ENCODE peak calls at places on chromosome 21, in four cellular contexts. A is CD8-positive, alpha-beta T cell; E is thyroid gland; M is heart left ventricle. C is an unnamed sample.
A peak's percentile ranks its signal among the peaks of the same experiment; 100 is the strongest.

GRCh38 chr21:28310711-28311110 is 682.0 kb downstream of the LTN1 start:
- DNase-seq in A (no peak), E (no peak), M (no peak), C (no peak)

GRCh38 chr21:29293495-29293894 is 5.2 kb upstream of the BACH1 start:
- DNase-seq in A (no peak), E (no peak), M (no peak), C (no peak)

GRCh38 chr21:43733529-43734071 is 14.7 kb downstream of the PDXK start:
- DNase-seq in A (no peak), E (no peak), M (no peak), C (no peak)

GRCh38 chr21:27429612-27430361 is 462.9 kb upstream of the ADAMTS5 start:
- DNase-seq in A (no peak), E (no peak), M (peak; percentile 26), C (no peak)

GRCh38 chr21:42626171-42626570 is 27.2 kb upstream of the PDE9A start:
- DNase-seq in A (no peak), E (no peak), M (no peak), C (no peak)

GRCh38 chr21:15444118-15444960 is 285.4 kb upstream of the USP25 start:
- DNase-seq in A (no peak), E (no peak), M (no peak), C (no peak)

GRCh38 chr21:46361937-46362336 is 38.0 kb downstream of the PCNT start:
- DNase-seq in A (no peak), E (no peak), M (no peak), C (no peak)

GRCh38 chr21:42386034-42386591 is 9.7 kb downstream of the TMPRSS3 start:
- DNase-seq in A (no peak), E (no peak), M (no peak), C (no peak)

GRCh38 chr21:29078884-29079765 is 5.7 kb upstream of the CCT8 start:
- DNase-seq in A (no peak), E (no peak), M (peak; percentile 33), C (peak; percentile 52)

GRCh38 chr21:41064325-41064724 is 103.6 kb upstream of the BACE2 start:
- DNase-seq in A (no peak), E (no peak), M (no peak), C (no peak)

GRCh38 chr21:21324297-21324696 is 326.1 kb downstream of the NCAM2 start:
- DNase-seq in A (no peak), E (no peak), M (no peak), C (no peak)

GRCh38 chr21:42042651-42043050 is 28.5 kb upstream of the UMODL1 start:
- DNase-seq in A (no peak), E (no peak), M (no peak), C (no peak)

GRCh38 chr21:29248124-29248523 is 50.6 kb upstream of the BACH1 start:
- DNase-seq in A (no peak), E (no peak), M (no peak), C (no peak)

GRCh38 chr21:42262826-42263225 is 43.9 kb downstream of the ABCG1 start:
- DNase-seq in A (no peak), E (peak; percentile 33), M (peak; percentile 81), C (no peak)

GRCh38 chr21:42060166-42060565 is 11.0 kb upstream of the UMODL1 start:
- DNase-seq in A (no peak), E (no peak), M (no peak), C (peak; percentile 47)

GRCh38 chr21:34201001-34201400 is 127.6 kb downstream of the MRPS6 start:
- DNase-seq in A (no peak), E (no peak), M (no peak), C (no peak)

GRCh38 chr21:16007933-16008332 is 278.2 kb downstream of the USP25 start:
- DNase-seq in A (no peak), E (no peak), M (no peak), C (no peak)

GRCh38 chr21:44064852-44065403 is 42.3 kb upstream of the PWP2 start:
- DNase-seq in A (no peak), E (no peak), M (no peak), C (no peak)

GRCh38 chr21:33401617-33401967 is 1.6 kb upstream of the IFNGR2 start:
- DNase-seq in A (no peak), E (no peak), M (no peak), C (no peak)

GRCh38 chr21:43290529-43291346 is 121.9 kb downstream of the CRYAA start:
- DNase-seq in A (no peak), E (no peak), M (no peak), C (no peak)

GRCh38 chr21:46325073-46325912 is 1.3 kb downstream of the PCNT start:
- DNase-seq in A (peak; percentile 25), E (peak; percentile 14), M (peak; percentile 48), C (peak; percentile 2)

GRCh38 chr21:32894321-32894720 is 122.8 kb upstream of the PAXBP1 start:
- DNase-seq in A (no peak), E (no peak), M (no peak), C (no peak)

GRCh38 chr21:42479582-42479981 is 16.4 kb downstream of the RSPH1 start:
- DNase-seq in A (no peak), E (no peak), M (no peak), C (no peak)

GRCh38 chr21:29300547-29301138 is 1.9 kb downstream of the BACH1 start:
- DNase-seq in A (no peak), E (no peak), M (no peak), C (no peak)

GRCh38 chr21:16159971-16160350 is 430.2 kb downstream of the USP25 start:
- DNase-seq in A (no peak), E (no peak), M (no peak), C (no peak)

GRCh38 chr21:41374177-41374712 is 12.4 kb downstream of the MX2 start:
- DNase-seq in A (no peak), E (no peak), M (no peak), C (no peak)

GRCh38 chr21:31162827-31163226 is 124.6 kb upstream of the KRTAP19-8 start:
- DNase-seq in A (no peak), E (no peak), M (no peak), C (no peak)

GRCh38 chr21:43585924-43586411 is 73.3 kb downstream of the HSF2BP start:
- DNase-seq in A (no peak), E (peak; percentile 84), M (peak; percentile 71), C (no peak)

GRCh38 chr21:41136286-41136685 is 31.7 kb upstream of the BACE2 start:
- DNase-seq in A (no peak), E (no peak), M (no peak), C (no peak)

GRCh38 chr21:30257773-30258172 is 25.0 kb downstream of the KRTAP24-1 start:
- DNase-seq in A (no peak), E (peak; percentile 27), M (no peak), C (no peak)

GRCh38 chr21:42219606-42220137 is 732 bp downstream of the ABCG1 start:
- DNase-seq in A (no peak), E (peak; percentile 23), M (no peak), C (no peak)

GRCh38 chr21:21468003-21468402 is 469.8 kb downstream of the NCAM2 start:
- DNase-seq in A (no peak), E (no peak), M (no peak), C (no peak)

DNA sequence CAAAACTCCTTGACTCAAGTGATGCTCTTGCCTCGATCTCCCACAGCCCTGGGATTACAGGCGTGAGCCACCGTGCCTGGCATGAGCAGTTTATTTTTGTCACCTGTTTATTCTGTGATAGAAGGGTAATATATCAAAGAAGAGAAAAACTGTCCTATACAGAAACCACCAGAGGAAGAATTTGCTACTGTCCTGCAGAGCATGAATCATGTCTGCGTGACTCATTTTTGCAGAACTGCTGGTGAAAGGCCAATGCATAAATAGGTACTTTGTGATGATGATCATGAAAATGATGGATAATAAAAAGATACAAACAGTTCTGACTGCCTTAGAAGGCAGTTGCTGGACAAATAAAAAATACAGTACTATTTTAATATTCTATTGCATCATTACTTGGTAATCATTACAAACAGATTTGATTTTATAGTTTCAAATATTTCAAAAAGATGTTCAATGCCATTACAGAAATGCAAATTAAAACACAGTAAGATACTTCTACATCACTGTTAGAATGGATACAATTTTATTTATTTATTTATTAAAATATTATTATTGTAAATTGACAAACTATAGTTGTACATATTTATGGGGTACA is 26.5 kb downstream of the RIPPLY3 start:
- DNase-seq in A (no peak), E (no peak), M (no peak), C (no peak)
- H3K4me3 ChIP-seq in A (no peak overlapping the region), E (no peak overlapping the region), M (no peak overlapping the region), C (no peak overlapping the region)

GRCh38 chr21:39001341-39001740 is 181.9 kb downstream of the PSMG1 start:
- DNase-seq in A (no peak), E (no peak), M (no peak), C (no peak)
- H3K27ac ChIP-seq in A (no peak overlapping the region), E (peak overlapping the region; percentile 63), M (no peak overlapping the region), C (no peak overlapping the region)

DNA sequence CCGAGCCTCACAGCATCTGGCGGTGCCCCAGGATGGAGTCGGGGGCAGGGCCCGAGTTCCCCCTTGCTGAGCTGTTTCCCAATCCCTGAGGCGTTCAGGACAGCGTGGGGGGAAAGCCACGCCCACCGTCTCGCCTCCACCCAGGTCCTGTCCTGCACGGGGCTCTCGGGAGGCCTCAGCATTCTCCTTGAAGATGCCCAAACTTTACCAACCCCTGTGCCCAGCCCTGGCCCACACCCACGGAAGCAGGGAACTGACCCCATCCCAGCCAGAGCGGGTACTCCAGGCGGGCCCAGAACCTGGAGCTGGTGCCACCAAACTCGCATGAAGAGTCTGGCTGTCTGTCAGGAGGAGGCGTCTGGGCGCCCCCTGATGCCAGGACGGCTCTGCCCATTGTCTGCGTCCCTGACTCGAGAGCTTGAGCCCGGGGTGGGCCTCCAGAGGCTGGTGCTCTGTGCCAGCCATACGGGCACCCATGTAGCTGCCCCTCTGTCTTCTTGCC is 35.3 kb upstream of the POFUT2 start:
- DNase-seq in A (no peak), E (peak; percentile 87), M (no peak), C (peak; percentile 38)
- H3K4me1 ChIP-seq in A (peaks cover 41% of the 10 kb centered on the region), E (peaks cover 68% of the 10 kb centered on the region), M (peaks cover 29% of the 10 kb centered on the region), C (peaks cover 14% of the 10 kb centered on the region)

GRCh38 chr21:26167593-26167992 is 3.0 kb downstream of the APP start:
- DNase-seq in A (no peak), E (no peak), M (no peak), C (no peak)
- H3K4me3 ChIP-seq in A (no peak overlapping the region), E (no peak overlapping the region), M (peak overlapping the region; percentile 81), C (no peak overlapping the region)

DNA sequence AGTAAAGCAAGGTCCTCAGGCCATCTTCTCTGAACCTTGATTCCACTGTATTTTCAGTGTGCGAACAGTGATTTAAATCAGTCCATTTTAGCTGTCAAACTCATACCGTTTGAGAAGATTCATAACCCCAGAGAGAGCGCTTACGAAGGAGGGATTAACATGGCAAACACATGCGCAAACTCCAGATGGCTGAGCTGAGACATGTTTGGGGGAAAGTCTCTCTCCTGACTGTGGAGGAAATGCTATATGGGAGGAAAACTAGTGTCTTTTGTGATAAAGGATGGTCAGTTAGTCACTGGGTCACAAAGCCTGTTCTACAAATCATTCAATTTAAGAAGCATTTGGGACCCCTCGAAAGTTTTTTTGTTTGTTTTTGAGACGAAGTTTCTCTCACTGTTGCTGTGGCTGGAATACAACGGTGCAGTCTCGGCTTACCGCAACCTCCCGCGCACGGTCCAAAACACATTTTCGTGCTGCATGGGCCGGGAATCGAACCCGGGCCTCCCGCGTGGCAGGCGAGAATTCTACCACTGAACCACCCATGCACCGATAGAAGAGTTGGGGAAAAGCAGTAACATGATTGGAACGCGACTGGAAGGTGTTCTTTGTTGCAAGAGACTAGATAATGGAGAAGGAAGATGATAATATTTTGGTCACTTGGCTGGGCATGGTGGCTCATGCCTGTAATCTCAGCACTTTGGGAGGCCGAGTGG is 58.4 kb upstream of the CXADR start:
- DNase-seq in A (no peak), E (peak; percentile 20), M (no peak), C (no peak)
- H3K27ac ChIP-seq in A (no peak overlapping the region), E (no peak overlapping the region), M (no peak overlapping the region), C (no peak overlapping the region)

C was measured in CD8-positive, alpha-beta memory T cell.